ENCODE peak calls at places on chromosomes 3 and 15, in eight cellular contexts. I, N, C, M, H, J, R and B are unnamed samples.

GRCh38 chr3:119913021-119913420 is 131.1 kb downstream of the NR1I2 start:
- DNase-seq in J (no peak), N (peak; percentile 12), H (no peak), C (no peak), M (no peak), I (no peak), R (no peak), B (no peak)

GRCh38 chr3:37987315-37987697 is 3.3 kb upstream of the VILL start:
- DNase-seq in H (no peak), R (no peak), N (no peak), M (no peak), I (no peak), J (no peak), C (no peak), B (peak; percentile 62)

GRCh38 chr3:143142354-143142753 is 22.8 kb downstream of the CHST2 start:
- DNase-seq in I (no peak), C (no peak), H (no peak), M (no peak), R (no peak), J (no peak), N (no peak), B (no peak)

GRCh38 chr15:29473621-29474105 is 204.0 kb upstream of the NSMCE3 start:
- DNase-seq in H (no peak), J (no peak), R (no peak), M (no peak), N (no peak), C (no peak), I (no peak), B (no peak)

GRCh38 chr3:175150812-175151411 is 291.8 kb downstream of the NAALADL2 start:
- DNase-seq in J (no peak), I (no peak), H (no peak), M (no peak), C (no peak), R (peak; percentile 80), N (no peak), B (no peak)

GRCh38 chr3:170809975-170810357 is 60.0 kb downstream of the RPL22L1 start:
- DNase-seq in I (no peak), J (no peak), C (peak; percentile 53), N (peak; percentile 68), R (no peak), H (peak; percentile 5), M (no peak), B (no peak)

GRCh38 chr3:13379191-13379830 is 40.8 kb downstream of the NUP210 start:
- DNase-seq in C (peak; percentile 82), I (no peak), M (peak; percentile 90), H (peak; percentile 77), N (peak; percentile 71), R (no peak), J (no peak), B (no peak)

GRCh38 chr15:66149871-66150270 is 103.7 kb downstream of the MEGF11 start:
- DNase-seq in J (no peak), C (no peak), H (no peak), I (no peak), N (no peak), M (no peak), R (no peak), B (no peak)

GRCh38 chr3:110419571-110419970 is 652.0 kb upstream of the NECTIN3 start:
- DNase-seq in H (no peak), M (no peak), J (no peak), N (peak; percentile 42), R (no peak), C (peak; percentile 28), I (no peak), B (no peak)